ENCODE peak calls at places on chromosome 15, in five cellular contexts. B is prostate gland, N is tibial artery, V is iPS DF 6.9, T is aorta. S is an unnamed sample. For H3K4me1, the result is how much of the 10 kb centered on the place peaks cover.

GRCh38 chr15:34616613-34617012 is 33.2 kb upstream of the GOLGA8B start:
- DNase-seq in N (no peak), T (no peak), B (no peak), V (no peak), S (no peak)

GRCh38 chr15:40082195-40082868 is 26.3 kb downstream of the BMF start:
- DNase-seq in N (no peak), V (no peak), B (no peak), T (no peak), S (no peak)

GRCh38 chr15:62469478-62469873 is 304.4 kb upstream of the C2CD4B start:
- DNase-seq in T (no peak), B (no peak), V (no peak), N (peak), S (no peak)

GRCh38 chr15:48527517-48527916 is 118.0 kb downstream of the FBN1 start:
- DNase-seq in N (no peak), B (no peak), V (no peak), T (no peak), S (no peak)

GRCh38 chr15:64810499-64811326 is 14.7 kb downstream of the PIF1 start:
- DNase-seq in T (no peak), B (no peak), N (no peak), V (no peak), S (no peak)

GRCh38 chr15:69410290-69410874 is 3.8 kb upstream of the KIF23 start:
- DNase-seq in B (no peak), V (no peak), N (no peak), T (no peak), S (no peak)

GRCh38 chr15:48672206-48672605 is 26.7 kb upstream of the FBN1 start:
- DNase-seq in B (no peak), T (no peak), N (no peak), V (no peak), S (no peak)

GRCh38 chr15:64466408-64467116 is 6.2 kb downstream of the ZNF609 start:
- DNase-seq in V (no peak), B (no peak), T (no peak), N (no peak), S (no peak)

GRCh38 chr15:60795889-60796288 is 316.9 kb upstream of the ICE2 start:
- DNase-seq in N (no peak), T (no peak), V (no peak), B (no peak), S (no peak)

GRCh38 chr15:40770147-40770721 is 454 bp downstream of the C15orf62 start:
- DNase-seq in N (no peak), B (peak), T (no peak), V (no peak), S (no peak)

GRCh38 chr15:63918317-63918672 is 84.5 kb upstream of the HERC1 start:
- DNase-seq in N (no peak), V (no peak), T (peak), B (no peak), S (no peak)

GRCh38 chr15:81023483-81024264 is 23.0 kb downstream of the TLNRD1 start:
- DNase-seq in T (peak), N (peak), V (no peak), B (no peak), S (peak)

GRCh38 chr15:47757331-47757730 is 40.0 kb downstream of the SEMA6D start:
- DNase-seq in B (no peak), T (no peak), V (no peak), N (no peak), S (no peak)

GRCh38 chr15:42808921-42809320 is 72.0 kb upstream of the CDAN1 start:
- DNase-seq in B (no peak), N (no peak), V (no peak), T (no peak), S (no peak)

GRCh38 chr15:42811435-42811834 is 74.5 kb upstream of the CDAN1 start:
- DNase-seq in N (no peak), V (no peak), B (no peak), T (no peak), S (no peak)
- H3K4me3 ChIP-seq in N (no peak), V (no peak), B (no peak), T (no peak), S (no peak)

GRCh38 chr15:31325432-31325975 is 1.1 kb upstream of the KLF13 start:
- DNase-seq in T (peak), V (no peak), B (peak), N (peak), S (peak)

GRCh38 chr15:31327674-31328424 is 1.2 kb downstream of the KLF13 start:
- DNase-seq in T (peak), B (peak), N (peak), V (no peak), S (no peak)

GRCh38 chr15:31325976-31326728 is 483 bp upstream of the KLF13 start:
- DNase-seq in B (peak), N (peak), V (peak), T (peak), S (peak)

GRCh38 chr15:31328425-31328998 is 1.9 kb downstream of the KLF13 start:
- DNase-seq in N (no peak), B (no peak), T (no peak), V (no peak), S (no peak)

DNA sequence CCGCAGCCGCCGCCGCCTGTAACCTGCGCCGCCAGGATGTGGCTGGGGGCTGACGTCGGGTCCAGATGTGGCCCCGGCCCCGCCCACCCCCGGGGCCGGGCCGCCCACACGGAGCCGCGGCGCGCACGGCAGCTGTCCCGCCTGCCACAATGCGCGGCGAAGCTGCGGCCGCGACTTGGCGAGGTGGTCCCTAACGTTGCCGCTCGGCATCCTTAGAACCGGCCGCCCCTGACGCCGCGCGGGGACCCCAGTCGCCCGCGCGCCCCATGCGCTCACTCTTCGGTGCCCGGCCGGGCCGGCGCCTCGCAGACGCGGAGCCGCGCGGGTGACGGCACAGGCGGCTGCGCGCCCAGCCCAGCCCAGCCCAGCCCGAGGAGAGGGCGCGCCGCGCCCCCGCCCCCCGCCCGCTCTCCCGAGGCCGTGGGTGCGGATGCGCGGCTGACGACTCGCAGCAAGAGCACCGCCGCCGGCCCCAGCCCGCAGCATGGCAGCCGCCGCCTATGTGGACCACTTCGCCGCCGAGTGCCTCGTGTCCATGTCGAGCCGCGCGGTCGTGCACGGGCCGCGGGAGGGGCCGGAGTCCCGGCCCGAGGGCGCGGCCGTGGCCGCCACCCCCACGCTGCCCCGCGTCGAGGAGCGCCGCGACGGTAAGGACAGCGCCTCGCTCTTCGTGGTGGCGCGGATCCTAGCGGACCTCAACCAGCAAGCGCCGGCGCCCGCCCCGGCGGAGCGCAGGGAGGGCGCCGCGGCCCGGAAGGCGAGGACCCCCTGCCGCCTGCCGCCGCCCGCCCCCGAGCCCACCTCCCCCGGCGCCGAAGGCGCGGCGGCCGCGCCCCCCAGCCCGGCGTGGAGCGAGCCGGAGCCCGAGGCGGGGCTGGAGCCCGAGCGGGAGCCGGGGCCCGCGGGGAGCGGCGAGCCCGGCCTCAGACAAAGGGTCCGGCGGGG is at the start of gene KLF13:
- DNase-seq in N (peak), T (no peak), V (no peak), B (peak), S (no peak)
- H3K27ac ChIP-seq in N (peak), T (peak), V (no peak), B (peak), S (peak)

GRCh38 chr15:85495542-85495941 is 115.1 kb downstream of the AKAP13 start:
- DNase-seq in V (no peak), T (no peak), B (no peak), N (no peak), S (no peak)

GRCh38 chr15:85496551-85497545 is 116.4 kb downstream of the AKAP13 start:
- DNase-seq in T (no peak), V (no peak), B (no peak), N (no peak), S (no peak)

GRCh38 chr15:85494035-85494793 is 113.8 kb downstream of the AKAP13 start:
- DNase-seq in T (no peak), N (no peak), V (no peak), B (no peak), S (no peak)

GRCh38 chr15:85496146-85496545 is 115.7 kb downstream of the AKAP13 start:
- DNase-seq in B (no peak), V (no peak), T (no peak), N (no peak), S (no peak)

DNA sequence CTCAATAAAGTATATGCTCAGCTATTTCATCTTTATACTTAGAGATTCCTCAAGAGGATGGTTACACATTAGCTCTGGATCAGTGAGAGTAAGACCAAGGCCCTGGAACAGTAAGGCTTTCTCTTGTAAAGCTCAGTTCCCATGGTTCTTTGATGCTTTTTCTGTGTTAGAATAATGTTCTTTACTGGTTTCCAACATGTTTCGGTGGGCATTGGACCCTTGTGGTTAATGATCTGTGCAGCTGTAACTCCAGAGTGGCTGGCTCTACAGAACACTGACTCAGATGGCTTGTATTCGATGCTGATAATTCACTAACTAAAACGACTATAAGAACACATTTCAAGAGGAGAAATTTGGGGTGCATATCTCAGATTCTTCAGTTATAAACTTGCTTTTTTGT is 114.7 kb downstream of the AKAP13 start:
- DNase-seq in T (no peak), N (no peak), B (no peak), V (no peak), S (no peak)
- H3K4me1 ChIP-seq in T (under half), N (under half), B (under half), V (under half), S (half or more)

GRCh38 chr15:65884511-65884910 is 15.2 kb downstream of the RAB11A start:
- DNase-seq in N (no peak), V (no peak), T (no peak), B (no peak), S (no peak)
- H3K4me3 ChIP-seq in N (no peak), V (no peak), T (no peak), B (no peak), S (no peak)

GRCh38 chr15:82535566-82536408 is 4.5 kb downstream of the RPS17 start:
- DNase-seq in N (no peak), T (no peak), V (no peak), B (no peak), S (no peak)
- H3K27ac ChIP-seq in N (no peak), T (no peak), V (no peak), B (no peak), S (no peak)

DNA sequence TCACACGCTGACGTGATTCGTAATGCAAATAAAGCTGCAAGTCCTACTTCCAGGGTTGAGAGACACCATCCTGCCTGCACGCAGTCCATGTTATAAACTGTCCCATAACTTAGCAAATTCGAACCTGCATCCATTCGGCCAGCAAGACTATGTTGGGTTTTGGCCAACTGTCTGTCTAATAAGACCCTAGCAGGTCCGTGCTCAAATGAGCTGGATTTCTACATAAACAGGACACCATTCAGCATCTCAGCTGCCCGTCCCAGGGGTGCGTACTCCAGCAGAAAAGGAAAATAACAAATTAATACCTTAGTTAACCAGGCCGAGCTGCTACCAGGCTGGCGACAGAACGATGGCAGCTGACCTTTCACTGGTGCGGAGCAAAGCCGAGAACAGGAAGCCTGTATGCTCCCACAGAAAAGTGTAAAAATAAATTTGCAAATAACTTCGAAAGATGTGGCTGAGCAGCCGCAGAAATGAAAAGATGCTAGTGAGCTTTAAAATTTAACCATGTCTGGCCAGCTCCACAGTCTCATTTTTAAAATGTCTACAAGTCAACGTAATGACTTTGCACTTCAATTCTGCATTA is 97.0 kb upstream of the SNRPA1 start:
- DNase-seq in B (no peak), T (no peak), V (no peak), N (peak), S (no peak)
- H3K4me1 ChIP-seq in B (under half), T (under half), V (under half), N (under half), S (under half)

GRCh38 chr15:98727115-98728040 is 79.0 kb downstream of the IGF1R start:
- DNase-seq in B (peak), N (peak), T (peak), V (no peak), S (peak)
- H3K4me3 ChIP-seq in B (no peak), N (no peak), T (no peak), V (no peak), S (no peak)

DNA sequence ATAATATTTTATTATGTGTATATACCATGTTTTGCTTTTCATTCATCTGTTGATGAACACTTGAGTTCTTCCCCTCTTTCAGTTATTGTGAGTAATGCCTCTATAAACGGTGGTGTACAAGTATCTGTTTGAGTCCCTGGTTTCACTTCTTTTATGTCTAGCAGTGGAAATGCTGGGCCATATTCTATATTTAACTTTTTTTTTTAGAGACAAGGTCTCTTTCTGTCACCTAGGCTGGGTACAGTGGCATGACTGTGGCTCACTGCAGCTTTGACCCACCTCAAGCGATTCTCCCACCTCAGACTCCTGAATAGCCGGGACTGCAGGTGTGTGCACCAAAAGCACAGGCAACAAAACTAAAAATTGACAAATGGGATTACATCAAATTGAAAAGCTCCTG is 19.9 kb downstream of the GOLM2 start:
- DNase-seq in B (no peak), V (no peak), T (no peak), N (no peak), S (no peak)
- H3K27ac ChIP-seq in B (no peak), V (no peak), T (no peak), N (no peak), S (no peak)

S was measured in right atrium auricular region.